ENCODE peak calls at places on chromosome 7, in seven cellular contexts. G is EL, K is left cardiac atrium, J is fibroblast of pulmonary artery, D is RWPE2, U is GM18507, Z is cortex of kidney. T is an unnamed sample.

GRCh38 chr7:78139335-78139734 is 340.8 kb downstream of the PHTF2 start:
- DNase-seq in J (no peak), G (peak; percentile 82), K (no peak), Z (no peak), D (no peak), U (no peak), T (no peak)

GRCh38 chr7:109635374-109635773 is 1065.7 kb downstream of the DNAJB9 start:
- DNase-seq in Z (no peak), J (no peak), D (no peak), U (no peak), G (no peak), K (no peak), T (no peak)

GRCh38 chr7:65983965-65984654 is 2.1 kb upstream of the GUSB start:
- DNase-seq in J (no peak), G (peak; percentile 52), Z (no peak), K (no peak), D (peak; percentile 36), U (no peak), T (no peak)

GRCh38 chr7:45885264-45885882 is 2.9 kb upstream of the IGFBP1 start:
- DNase-seq in G (peak; percentile 59), Z (no peak), U (no peak), D (no peak), J (no peak), K (no peak), T (no peak)

GRCh38 chr7:21507627-21508343 is 35.1 kb upstream of the DNAH11 start:
- DNase-seq in U (no peak), K (no peak), J (peak; percentile 69), G (peak; percentile 49), Z (no peak), D (no peak), T (no peak)

GRCh38 chr7:41146423-41146822 is 556.5 kb downstream of the INHBA start:
- DNase-seq in G (no peak), J (no peak), U (no peak), Z (no peak), K (no peak), D (no peak), T (no peak)

GRCh38 chr7:106021211-106022067 is 58.4 kb downstream of the CDHR3 start:
- DNase-seq in U (no peak), G (peak; percentile 23), K (no peak), D (no peak), Z (no peak), J (no peak), T (no peak)

GRCh38 chr7:21767300-21767900 is 178.3 kb downstream of the CDCA7L start:
- DNase-seq in G (peak; percentile 73), J (peak; percentile 83), U (peak; percentile 15), K (peak; percentile 28), D (peak; percentile 64), Z (no peak), T (no peak)

GRCh38 chr7:29113384-29114102 is 32.8 kb downstream of the CPVL start:
- DNase-seq in K (no peak), U (no peak), Z (no peak), G (peak; percentile 35), J (peak; percentile 30), D (no peak), T (no peak)

GRCh38 chr7:126005064-126005463 is 1075.4 kb upstream of the POT1 start:
- DNase-seq in J (no peak), K (no peak), D (no peak), Z (no peak), G (no peak), U (no peak), T (no peak)

GRCh38 chr7:157487046-157487770 is 150.4 kb downstream of the DNAJB6 start:
- DNase-seq in U (no peak), Z (no peak), G (no peak), D (no peak), J (no peak), K (no peak), T (peak; percentile 67)

GRCh38 chr7:28024786-28025334 is 155.7 kb downstream of the JAZF1 start:
- DNase-seq in J (no peak), G (no peak), D (no peak), Z (no peak), U (no peak), K (no peak), T (no peak)

GRCh38 chr7:149875396-149875795 is 1.6 kb downstream of the ATP6V0E2 start:
- DNase-seq in Z (no peak), J (no peak), G (no peak), K (no peak), U (no peak), D (no peak), T (no peak)

GRCh38 chr7:28069788-28070187 is 110.8 kb downstream of the JAZF1 start:
- DNase-seq in D (no peak), J (peak; percentile 84), Z (no peak), G (peak; percentile 80), U (no peak), K (peak; percentile 54), T (peak; percentile 53)

GRCh38 chr7:66306243-66306642 is 101.1 kb downstream of the TPST1 start:
- DNase-seq in K (no peak), G (no peak), U (no peak), J (no peak), Z (no peak), D (no peak), T (no peak)

GRCh38 chr7:29435167-29435566 is 128.5 kb upstream of the PRR15 start:
- DNase-seq in G (no peak), Z (no peak), U (no peak), D (no peak), K (no peak), J (no peak), T (no peak)

GRCh38 chr7:72405389-72405788 is 6.7 kb downstream of the CALN1 start:
- DNase-seq in U (no peak), Z (no peak), G (no peak), J (no peak), D (no peak), K (no peak), T (peak; percentile 53)

GRCh38 chr7:65971021-65971420 is 11.0 kb downstream of the GUSB start:
- DNase-seq in G (no peak), U (no peak), K (no peak), J (no peak), D (no peak), Z (no peak), T (no peak)

GRCh38 chr7:101068401-101068800 is 16.9 kb upstream of the TRIM56 start:
- DNase-seq in G (no peak), K (no peak), J (no peak), D (no peak), U (no peak), Z (no peak), T (peak; percentile 54)

GRCh38 chr7:25391295-25391861 is 163.1 kb upstream of the NPVF start:
- DNase-seq in U (no peak), K (no peak), G (no peak), D (no peak), J (peak; percentile 48), Z (no peak), T (no peak)

GRCh38 chr7:531777-532176 is 12.1 kb upstream of the PDGFA start:
- DNase-seq in D (no peak), K (no peak), G (no peak), Z (no peak), J (no peak), U (no peak), T (no peak)

GRCh38 chr7:137846588-137847417 is at the start of gene DGKI:
- DNase-seq in D (no peak), G (peak; percentile 16), U (no peak), K (peak; percentile 26), J (no peak), Z (no peak), T (peak; percentile 79)

GRCh38 chr7:105002-105401 is 87.4 kb upstream of the FAM20C start:
- DNase-seq in K (no peak), J (no peak), G (no peak), U (no peak), Z (no peak), D (no peak), T (no peak)

GRCh38 chr7:64832136-64832535 is 37.9 kb downstream of the ZNF138 start:
- DNase-seq in K (no peak), G (no peak), J (no peak), U (no peak), D (no peak), Z (no peak), T (no peak)

GRCh38 chr7:43077285-43077684 is 35.2 kb upstream of the HECW1 start:
- DNase-seq in U (no peak), Z (no peak), K (no peak), D (no peak), G (no peak), J (no peak), T (no peak)

GRCh38 chr7:151351027-151351426 is 9.4 kb downstream of the NUB1 start:
- DNase-seq in J (no peak), U (no peak), K (no peak), D (no peak), Z (no peak), G (no peak), T (no peak)

GRCh38 chr7:2687881-2688318 is at the start of gene AMZ1:
- DNase-seq in G (peak; percentile 35), Z (no peak), K (no peak), U (no peak), D (no peak), J (no peak), T (no peak)

GRCh38 chr7:128863433-128863989 is 855 bp downstream of the ATP6V1F start:
- DNase-seq in K (no peak), Z (no peak), U (peak; percentile 55), J (peak; percentile 77), G (peak; percentile 75), D (no peak), T (no peak)

GRCh38 chr7:90596745-90597526 is 815 bp downstream of the CDK14 start:
- DNase-seq in J (peak; percentile 58), K (no peak), G (peak; percentile 56), Z (no peak), U (no peak), D (no peak), T (no peak)

GRCh38 chr7:159067870-159068787 is 76.5 kb downstream of the VIPR2 start:
- DNase-seq in U (no peak), J (peak; percentile 2), Z (no peak), D (peak; percentile 33), G (no peak), K (peak; percentile 81), T (peak; percentile 88)

GRCh38 chr7:22193361-22194016 is 163.5 kb downstream of the RAPGEF5 start:
- DNase-seq in U (no peak), G (peak; percentile 36), K (peak; percentile 42), Z (no peak), J (peak; percentile 27), D (no peak), T (peak; percentile 82)

GRCh38 chr7:130182990-130183389 is 22.2 kb downstream of the TMEM209 start:
- DNase-seq in G (no peak), K (no peak), D (no peak), Z (no peak), U (no peak), J (no peak), T (no peak)

GRCh38 chr7:77830649-77831355 is 32.2 kb downstream of the PHTF2 start:
- DNase-seq in D (no peak), Z (no peak), U (no peak), G (no peak), K (no peak), J (no peak), T (no peak)

GRCh38 chr7:27152816-27153486 is 568 bp upstream of the HOXA3 start:
- DNase-seq in Z (no peak), U (no peak), K (no peak), G (no peak), D (peak; percentile 47), J (no peak), T (no peak)

GRCh38 chr7:50782376-50783208 is at the start of gene GRB10:
- DNase-seq in G (peak; percentile 27), U (no peak), J (peak; percentile 36), Z (no peak), D (no peak), K (peak; percentile 46), T (peak; percentile 56)

GRCh38 chr7:47432988-47433895 is 148.7 kb downstream of the TNS3 start:
- DNase-seq in U (no peak), G (no peak), J (no peak), K (no peak), Z (no peak), D (no peak), T (no peak)